ENCODE peak calls at places on chromosome 7, in ten cellular contexts. E is lower leg skin, P is choroid plexus epithelial cell, C is IMR-90, I is breast epithelium, F is body of pancreas, J is right atrium auricular region, X is astrocyte of the spinal cord, N is psoas muscle, L is epithelial cell of esophagus. M is an unnamed sample.

GRCh38 chr7:23685770-23686169 is 5.8 kb downstream of the FAM221A start:
- DNase-seq in C (peak), F (no peak), E (no peak), J (no peak), N (no peak), L (peak), X (peak), I (no peak), P (peak), M (no peak)

GRCh38 chr7:137932881-137933269 is 69.0 kb downstream of the CREB3L2 start:
- DNase-seq in N (no peak), C (peak), J (no peak), P (peak), X (peak), I (no peak), E (peak), L (peak), F (no peak), M (peak)

GRCh38 chr7:47153571-47153970 is 428.3 kb downstream of the TNS3 start:
- DNase-seq in F (peak), I (no peak), E (no peak), P (peak), L (no peak), C (no peak), J (no peak), N (no peak), X (no peak), M (no peak)

GRCh38 chr7:107948645-107949442 is 54.1 kb downstream of the LAMB1 start:
- DNase-seq in P (peak), X (peak), L (peak), J (no peak), C (peak), E (no peak), N (no peak), F (no peak), I (no peak), M (peak)

GRCh38 chr7:48525726-48526374 is 354.6 kb downstream of the ABCA13 start:
- DNase-seq in F (no peak), L (no peak), I (no peak), N (no peak), P (no peak), E (no peak), C (no peak), J (no peak), X (no peak), M (no peak)

GRCh38 chr7:48090095-48090805 is 1.2 kb downstream of the UPP1 start:
- DNase-seq in P (peak), I (no peak), L (no peak), X (peak), J (peak), F (peak), N (peak), C (peak), E (no peak), M (no peak)

GRCh38 chr7:24595671-24596418 is 22.6 kb downstream of the PALS2 start:
- DNase-seq in C (no peak), N (no peak), X (no peak), J (no peak), P (peak), E (no peak), I (no peak), F (no peak), L (no peak), M (no peak)

GRCh38 chr7:128197989-128198580 is 43.0 kb upstream of the LEP start:
- DNase-seq in N (no peak), F (no peak), I (no peak), X (no peak), C (no peak), E (no peak), J (no peak), P (no peak), L (peak), M (no peak)

GRCh38 chr7:136964347-136964746 is 95.9 kb downstream of the CHRM2 start:
- DNase-seq in J (no peak), F (no peak), P (peak), I (no peak), N (no peak), C (no peak), E (no peak), X (no peak), L (no peak), M (no peak)

GRCh38 chr7:107078517-107078966 is 34.0 kb downstream of the PRKAR2B start:
- DNase-seq in E (no peak), J (no peak), F (peak), X (peak), P (peak), L (peak), N (no peak), I (no peak), C (peak), M (no peak)

GRCh38 chr7:37007731-37008130 is 283.4 kb upstream of the AOAH start:
- DNase-seq in F (no peak), E (no peak), J (no peak), C (no peak), X (no peak), I (no peak), N (no peak), P (no peak), L (no peak), M (no peak)

GRCh38 chr7:8277394-8277982 is 15.5 kb upstream of the ICA1 start:
- DNase-seq in E (no peak), N (no peak), F (peak), P (no peak), I (no peak), C (no peak), J (no peak), X (no peak), L (peak), M (no peak)

GRCh38 chr7:39588401-39588800 is 22.2 kb downstream of the YAE1 start:
- DNase-seq in I (no peak), E (no peak), N (no peak), P (no peak), X (no peak), J (no peak), C (peak), L (no peak), F (no peak), M (no peak)

GRCh38 chr7:128875523-128875948 is 12.9 kb downstream of the ATP6V1F start:
- DNase-seq in N (peak), L (no peak), C (no peak), I (no peak), F (no peak), J (no peak), P (no peak), E (no peak), X (no peak), M (no peak)

GRCh38 chr7:33640732-33641131 is 264.6 kb upstream of the BMPER start:
- DNase-seq in X (no peak), E (no peak), J (no peak), I (no peak), P (no peak), N (no peak), L (peak), C (peak), F (no peak), M (no peak)

GRCh38 chr7:140036224-140036651 is 26.5 kb downstream of the PARP12 start:
- DNase-seq in X (no peak), C (no peak), L (no peak), E (no peak), J (no peak), P (no peak), N (no peak), F (no peak), I (no peak), M (no peak)

GRCh38 chr7:87628780-87629569 is 777 bp downstream of the RUNDC3B start:
- DNase-seq in L (peak), X (peak), E (no peak), J (no peak), F (peak), P (peak), N (peak), C (no peak), I (no peak), M (no peak)

GRCh38 chr7:65269150-65269856 is 104.4 kb upstream of the ZNF92 start:
- DNase-seq in P (peak), N (no peak), F (peak), I (no peak), C (peak), L (peak), X (peak), J (no peak), E (no peak), M (no peak)

GRCh38 chr7:130486114-130486962 is 5.5 kb upstream of the MEST start:
- DNase-seq in E (no peak), L (peak), F (peak), P (peak), I (peak), C (no peak), X (no peak), J (no peak), N (peak), M (no peak)

GRCh38 chr7:129021656-129022055 is 33.3 kb downstream of the TNPO3 start:
- DNase-seq in L (peak), I (no peak), J (no peak), F (no peak), X (no peak), N (no peak), E (no peak), P (no peak), C (no peak), M (no peak)

GRCh38 chr7:138477081-138477578 is 17.1 kb downstream of the TRIM24 start:
- DNase-seq in X (no peak), P (no peak), J (no peak), E (no peak), C (no peak), F (no peak), N (no peak), L (no peak), I (no peak), M (no peak)

GRCh38 chr7:129298268-129298893 is 73.6 kb downstream of the AHCYL2 start:
- DNase-seq in E (peak), P (peak), C (peak), J (no peak), F (peak), L (peak), N (peak), X (peak), I (no peak), M (peak)

GRCh38 chr7:137851361-137851945 is 4.7 kb upstream of the DGKI start:
- DNase-seq in E (no peak), F (no peak), L (peak), P (peak), J (no peak), N (no peak), C (peak), X (no peak), I (no peak), M (no peak)

GRCh38 chr7:51255050-51255449 is 61.6 kb downstream of the COBL start:
- DNase-seq in N (no peak), E (no peak), F (no peak), P (no peak), I (no peak), C (no peak), X (no peak), L (no peak), J (no peak), M (no peak)

GRCh38 chr7:41481353-41481752 is 221.5 kb downstream of the INHBA start:
- DNase-seq in E (no peak), N (no peak), F (no peak), J (no peak), X (no peak), L (no peak), C (peak), I (no peak), P (peak), M (no peak)

GRCh38 chr7:68787586-68787985 is 810.7 kb upstream of the AUTS2 start:
- DNase-seq in E (no peak), I (no peak), N (no peak), X (no peak), L (no peak), P (no peak), F (no peak), J (no peak), C (no peak), M (no peak)

DNA sequence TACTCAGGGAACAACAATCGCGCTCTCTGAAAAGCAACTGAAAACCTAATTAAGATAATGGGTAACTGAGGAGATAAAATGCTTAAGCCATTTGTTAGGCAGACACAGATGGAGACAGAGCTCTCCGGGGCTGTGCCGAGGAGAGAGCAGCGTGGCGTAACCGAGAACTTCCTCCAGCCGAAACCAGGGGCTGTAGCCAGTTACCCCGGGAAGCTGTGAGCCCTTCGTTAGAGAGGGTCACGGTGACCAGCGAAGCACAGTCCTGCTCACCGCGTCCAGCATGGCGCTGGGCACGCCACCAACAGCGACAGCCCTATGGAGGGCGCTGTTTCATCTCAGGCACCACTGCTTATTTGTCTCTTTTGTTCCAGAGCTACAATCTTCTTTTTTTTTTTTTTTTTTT is 16.1 kb downstream of the PAPOLB start:
- DNase-seq in C (no peak), X (no peak), J (peak), N (no peak), E (no peak), F (no peak), L (no peak), I (no peak), P (peak), M (no peak)
- H3K4me3 ChIP-seq in C (no peak), X (no peak), J (peak), N (no peak), E (no peak), F (no peak), L (no peak), I (no peak), P (peak), M (no peak)

DNA sequence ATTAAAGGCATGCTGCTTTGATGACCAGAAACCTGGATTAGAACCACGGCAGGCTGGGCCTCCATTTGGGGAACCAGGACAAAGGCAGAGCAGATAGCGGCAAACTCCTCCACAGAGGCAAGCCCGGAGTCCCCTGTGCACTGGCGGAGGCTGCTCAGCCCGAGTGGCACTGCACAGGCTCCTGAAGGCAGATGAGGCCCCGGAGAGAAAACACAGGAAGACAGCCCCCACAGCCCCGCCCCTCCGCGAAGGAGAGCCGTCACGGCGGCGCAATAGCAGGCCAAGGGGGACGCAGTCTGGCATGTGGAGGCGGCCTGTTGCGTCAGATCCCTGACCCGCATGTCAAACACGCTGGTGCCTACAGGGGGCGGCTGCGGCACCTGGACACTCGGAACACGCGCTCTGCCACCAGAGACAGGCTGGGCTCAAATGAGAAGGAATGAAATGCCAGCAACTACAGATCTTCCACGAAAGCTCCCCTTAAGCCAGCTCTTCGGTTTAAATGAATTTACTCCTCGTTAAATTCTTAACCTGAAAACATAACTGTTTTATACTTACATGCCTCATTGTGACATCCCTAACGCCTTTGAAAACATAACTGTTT is 128.5 kb downstream of the MAD1L1 start:
- DNase-seq in N (peak), F (peak), X (peak), P (peak), I (peak), L (peak), C (peak), E (peak), J (peak), M (no peak)
- TF ChIP-seq CTCF in N (peak), F (peak), X (peak), P (peak), I (peak), L (peak), C (peak), E (no peak), J (peak), M (peak)

DNA sequence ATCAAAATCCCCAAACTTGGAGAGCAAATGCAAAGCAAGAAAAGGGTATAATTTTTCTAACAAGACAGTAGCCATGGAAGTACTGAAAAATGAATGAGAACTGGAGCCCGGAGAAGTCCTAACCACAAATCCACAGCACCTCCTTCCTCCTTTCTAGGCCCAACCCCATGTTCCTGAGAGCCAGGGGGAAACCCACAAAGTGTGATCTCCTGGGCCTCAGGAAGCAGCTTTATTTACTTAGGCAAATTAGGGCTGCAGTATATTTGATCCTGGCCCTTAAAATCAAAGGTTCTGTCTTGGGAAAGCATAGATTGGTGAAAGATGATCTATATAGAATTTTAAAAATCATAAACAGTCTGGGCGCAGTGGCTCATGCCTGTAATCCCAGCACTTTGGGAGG is 103.0 kb downstream of the DOCK4 start:
- DNase-seq in E (no peak), J (no peak), N (no peak), P (peak), F (no peak), L (peak), X (peak), I (no peak), C (peak), M (no peak)
- H3K4me3 ChIP-seq in E (no peak), J (no peak), N (no peak), P (no peak), F (no peak), L (no peak), X (no peak), I (no peak), C (no peak), M (no peak)

GRCh38 chr7:105934577-105935185 is 28.4 kb upstream of the CDHR3 start:
- DNase-seq in X (peak), C (peak), E (no peak), J (no peak), P (peak), N (no peak), F (peak), I (no peak), L (no peak), M (no peak)
- TF ChIP-seq CTCF in X (peak), C (peak), E (no peak), J (peak), P (peak), N (no peak), F (peak), I (peak), L (no peak), M (peak)

GRCh38 chr7:90347759-90348158 is 1.2 kb downstream of the GTPBP10 start:
- DNase-seq in E (no peak), P (no peak), L (no peak), J (no peak), X (no peak), F (no peak), I (no peak), N (no peak), C (no peak), M (no peak)
- H3K4me3 ChIP-seq in E (no peak), P (no peak), L (peak), J (no peak), X (no peak), F (no peak), I (no peak), N (peak), C (no peak), M (no peak)

GRCh38 chr7:156765901-156766656 is 125.5 kb downstream of the RNF32 start:
- DNase-seq in I (no peak), P (no peak), N (no peak), F (no peak), C (no peak), J (no peak), X (no peak), E (no peak), L (no peak), M (no peak)

GRCh38 chr7:156764766-156765165 is 124.2 kb downstream of the RNF32 start:
- DNase-seq in C (no peak), J (no peak), F (no peak), L (no peak), E (no peak), P (no peak), N (no peak), I (no peak), X (no peak), M (no peak)

GRCh38 chr7:156766666-156767065 is 126.1 kb downstream of the RNF32 start:
- DNase-seq in F (no peak), L (no peak), C (no peak), N (no peak), I (no peak), P (no peak), E (no peak), J (no peak), X (no peak), M (no peak)

GRCh38 chr7:156772725-156773124 is 120.3 kb downstream of the LMBR1 start:
- DNase-seq in X (no peak), E (no peak), P (no peak), J (no peak), C (no peak), L (no peak), F (no peak), N (no peak), I (no peak), M (no peak)

DNA sequence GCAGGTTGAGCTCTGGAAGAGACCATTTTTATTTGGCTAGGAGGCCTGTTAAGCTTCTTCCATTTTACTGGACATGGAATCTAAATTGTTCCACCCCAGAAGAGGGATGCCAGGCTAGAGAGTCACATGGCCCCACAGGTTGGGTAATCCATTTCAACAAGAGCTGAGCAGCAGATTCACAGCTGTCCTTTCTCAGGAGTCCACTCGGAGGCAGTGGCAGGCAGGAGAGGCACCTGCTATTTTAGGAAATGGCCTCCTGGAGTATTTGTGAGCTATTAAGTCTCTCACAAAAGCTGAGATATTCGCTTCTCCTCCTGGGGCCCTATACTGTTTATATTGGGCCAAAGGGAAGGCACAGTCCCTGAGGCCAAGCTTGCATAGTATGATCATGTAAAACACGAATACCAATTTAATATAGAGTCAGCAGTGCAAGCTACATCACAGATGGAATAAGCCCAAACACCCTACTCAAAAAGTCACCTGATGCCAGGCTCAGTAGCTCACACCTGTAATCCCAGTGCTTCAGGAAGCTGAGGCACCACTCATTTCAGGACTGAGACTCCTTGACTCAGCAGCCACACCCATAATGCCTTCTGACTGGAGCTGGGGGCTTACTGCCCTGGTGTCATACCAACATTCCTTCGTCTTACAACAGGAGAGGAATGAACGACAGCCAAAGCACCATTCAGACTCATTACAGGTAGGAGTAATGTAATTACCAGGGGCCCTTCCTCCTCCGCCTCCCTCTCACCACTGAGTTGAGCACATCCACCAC is 124.1 kb downstream of the LMBR1 start:
- DNase-seq in I (no peak), C (no peak), F (no peak), E (no peak), P (no peak), X (no peak), J (no peak), L (peak), N (no peak), M (no peak)
- TF ChIP-seq CTCF in I (no peak), C (no peak), F (no peak), E (no peak), P (no peak), X (no peak), J (no peak), L (no peak), N (no peak), M (no peak)

M was measured in BJ.